ENCODE peak calls at places on chromosomes 1 and 21, in five cellular contexts. N is IMR-90, V is H9, L is trophoblast cell, M is neuronal stem cell. O is an unnamed sample.

GRCh38 chr1:45079533-45079932 is 67.5 kb downstream of the UROD start:
- DNase-seq in M (no peak), L (no peak), V (no peak), N (no peak), O (no peak)

GRCh38 chr21:42624936-42625335 is 28.5 kb upstream of the PDE9A start:
- DNase-seq in M (no peak), N (no peak), V (no peak), L (no peak), O (no peak)

GRCh38 chr1:20291621-20292020 is 946 bp downstream of the VWA5B1 start:
- DNase-seq in L (no peak), M (no peak), V (peak; percentile 55), N (no peak), O (no peak)

GRCh38 chr1:33966346-33967141 is 102.7 kb downstream of the HMGB4 start:
- DNase-seq in M (no peak), L (peak; percentile 69), N (peak; percentile 53), V (no peak), O (no peak)

GRCh38 chr1:24110642-24111263 is 1.2 kb downstream of the MYOM3 start:
- DNase-seq in L (no peak), M (no peak), V (no peak), N (no peak), O (no peak)

GRCh38 chr1:12035306-12035705 is 16.0 kb downstream of the MIIP start:
- DNase-seq in N (no peak), V (no peak), L (no peak), M (no peak), O (no peak)

GRCh38 chr1:83641206-83641658 is 357.7 kb downstream of the TTLL7 start:
- DNase-seq in L (no peak), M (no peak), N (no peak), V (peak; percentile 28), O (peak; percentile 11)

GRCh38 chr1:210373878-210374599 is 45.3 kb downstream of the HHAT start:
- DNase-seq in M (peak; percentile 79), N (peak; percentile 97), V (peak; percentile 91), L (peak; percentile 82), O (peak; percentile 100)

GRCh38 chr1:171627020-171627419 is 5.0 kb downstream of the MYOCOS start:
- DNase-seq in N (no peak), V (no peak), L (no peak), M (no peak), O (no peak)

GRCh38 chr1:24289937-24290595 is 29.1 kb upstream of the GRHL3 start:
- DNase-seq in L (no peak), M (no peak), V (no peak), N (peak; percentile 81), O (no peak)

GRCh38 chr1:217048104-217048707 is 325.0 kb upstream of the ESRRG start:
- DNase-seq in L (peak; percentile 28), N (no peak), M (no peak), V (peak; percentile 80), O (peak; percentile 82)

GRCh38 chr1:111952258-111952657 is 37.2 kb downstream of the KCND3 start:
- DNase-seq in V (no peak), N (no peak), L (peak; percentile 77), M (no peak), O (no peak)

GRCh38 chr1:16187748-16188401 is 24.6 kb downstream of the ARHGEF19 start:
- DNase-seq in V (peak; percentile 82), M (no peak), N (peak; percentile 89), L (peak; percentile 49), O (peak; percentile 79)

GRCh38 chr1:46524843-46525242 is 26.6 kb downstream of the KNCN start:
- DNase-seq in N (no peak), L (no peak), V (no peak), M (no peak), O (no peak)

GRCh38 chr21:41641821-41642368 is 125.0 kb downstream of the RIPK4 start:
- DNase-seq in L (peak; percentile 43), V (no peak), N (peak; percentile 94), M (no peak), O (peak; percentile 80)

GRCh38 chr1:238177351-238177750 is 286.6 kb upstream of the ZP4 start:
- DNase-seq in V (no peak), L (peak; percentile 94), M (no peak), N (no peak), O (peak; percentile 63)

GRCh38 chr1:213491468-213491867 is 440.4 kb downstream of the RPS6KC1 start:
- DNase-seq in L (no peak), M (no peak), N (no peak), V (no peak), O (no peak)

GRCh38 chr1:183968386-183968785 is 69.1 kb downstream of the COLGALT2 start:
- DNase-seq in V (no peak), M (no peak), N (no peak), L (no peak), O (no peak)

GRCh38 chr1:26607191-26607590 is 77.6 kb downstream of the RPS6KA1 start:
- DNase-seq in L (no peak), N (no peak), M (no peak), V (no peak), O (no peak)

GRCh38 chr1:24002664-24003063 is 22.5 kb upstream of the SRSF10 start:
- DNase-seq in V (no peak), L (no peak), M (no peak), N (no peak), O (no peak)

GRCh38 chr1:143651350-143651992 is 320.3 kb downstream of the FAM72C start:
- DNase-seq in M (no peak), N (no peak), L (no peak), V (no peak), O (no peak)

GRCh38 chr1:10679521-10680220 is 116.8 kb downstream of the CASZ1 start:
- DNase-seq in M (peak; percentile 82), N (peak; percentile 62), V (peak; percentile 91), L (peak; percentile 13), O (peak; percentile 97)

GRCh38 chr1:186208405-186209129 is 166.5 kb downstream of the TPR start:
- DNase-seq in N (peak; percentile 67), M (no peak), V (no peak), L (no peak), O (no peak)

GRCh38 chr1:65221638-65222421 is 73.8 kb downstream of the AK4 start:
- DNase-seq in L (no peak), M (no peak), N (no peak), V (no peak), O (no peak)

GRCh38 chr21:31426235-31426797 is 82.3 kb upstream of the TIAM1 start:
- DNase-seq in M (no peak), N (no peak), V (no peak), L (no peak), O (no peak)

GRCh38 chr1:230165526-230165925 is 98.5 kb downstream of the GALNT2 start:
- DNase-seq in V (peak; percentile 20), N (no peak), M (no peak), L (no peak), O (no peak)

GRCh38 chr1:195608883-195609282 is 999.4 kb downstream of the KCNT2 start:
- DNase-seq in V (no peak), L (peak; percentile 0), N (no peak), M (no peak), O (peak; percentile 32)

GRCh38 chr21:44947930-44948331 is 8.1 kb downstream of the SLX9 start:
- DNase-seq in M (no peak), V (no peak), N (no peak), L (no peak), O (no peak)
- H3K79me1 ChIP-seq in M (peaks cover 28% of the 10 kb centered on the region), V (peaks cover 1% of the 10 kb centered on the region), N (peaks cover 70% of the 10 kb centered on the region), L (peaks cover 3% of the 10 kb centered on the region), O (peaks cover 23% of the 10 kb centered on the region)

GRCh38 chr1:1551524-1552262 is 11.3 kb upstream of the TMEM240 start:
- DNase-seq in L (no peak), N (no peak), V (no peak), M (no peak), O (no peak)

GRCh38 chr1:1548591-1548990 is 8.2 kb upstream of the TMEM240 start:
- DNase-seq in M (no peak), N (no peak), V (no peak), L (no peak), O (peak; percentile 32)

GRCh38 chr1:1550591-1551432 is 10.4 kb upstream of the TMEM240 start:
- DNase-seq in N (peak; percentile 36), V (no peak), M (no peak), L (no peak), O (peak; percentile 72)

GRCh38 chr1:1552263-1552639 is 11.8 kb upstream of the TMEM240 start:
- DNase-seq in V (no peak), M (no peak), L (no peak), N (no peak), O (no peak)

DNA sequence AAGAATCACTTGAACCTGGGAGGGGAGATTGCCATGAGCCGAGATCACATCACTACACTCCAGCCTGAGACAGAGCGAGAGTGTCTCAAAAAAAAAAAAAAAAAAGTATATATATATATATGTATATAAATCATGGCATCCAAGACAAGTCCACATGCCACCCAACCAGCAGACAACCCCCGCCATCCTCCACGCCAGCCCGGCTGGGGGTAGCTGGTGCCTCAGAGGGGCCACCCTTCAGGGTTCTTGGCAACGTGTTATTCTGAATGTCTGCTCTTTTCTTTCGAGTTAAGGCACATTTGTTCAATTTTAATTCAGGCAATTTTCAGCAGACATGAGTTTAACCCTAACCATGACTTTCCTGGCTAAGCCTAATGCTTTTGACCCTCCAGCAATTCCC is 9.7 kb upstream of the TMEM240 start:
- DNase-seq in N (no peak), V (no peak), L (no peak), M (no peak), O (no peak)
- H3K9ac ChIP-seq in N (no peak overlapping the region), V (no peak overlapping the region), L (no peak overlapping the region), M (no peak overlapping the region), O (no peak overlapping the region)

GRCh38 chr1:117084231-117084630 is 24.1 kb downstream of the TTF2 start:
- DNase-seq in N (no peak), M (no peak), V (no peak), L (peak; percentile 53), O (no peak)

GRCh38 chr1:117093091-117093534 is 28.4 kb downstream of the TRIM45 start:
- DNase-seq in V (peak; percentile 50), N (peak; percentile 100), M (peak; percentile 23), L (peak; percentile 82), O (peak; percentile 90)

GRCh38 chr1:117092594-117092993 is 29.0 kb downstream of the TRIM45 start:
- DNase-seq in N (no peak), V (no peak), M (no peak), L (no peak), O (peak; percentile 8)

DNA sequence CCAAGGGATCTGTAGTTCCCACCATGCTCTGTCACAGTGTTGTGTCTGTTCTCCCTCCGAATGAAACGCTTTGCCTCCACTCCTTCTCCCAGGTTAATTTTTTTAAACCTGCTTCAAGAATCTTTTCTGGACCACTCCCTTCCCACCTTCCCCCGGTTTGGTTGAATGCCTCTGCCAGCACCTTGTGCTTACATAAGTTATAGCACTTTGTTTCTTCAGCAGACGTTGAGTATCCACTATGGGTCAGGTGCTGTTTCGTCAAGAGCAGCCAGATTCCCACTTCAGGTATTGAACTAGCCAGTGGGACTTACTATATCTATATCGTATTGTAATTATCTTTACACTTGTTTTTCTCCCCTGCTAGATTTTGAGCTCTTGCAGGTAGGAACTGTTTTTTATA is 27.6 kb downstream of the TTF2 start:
- DNase-seq in M (no peak), N (no peak), V (no peak), L (no peak), O (no peak)
- H3K79me1 ChIP-seq in M (no peaks in the 10 kb centered on the region), N (no peaks in the 10 kb centered on the region), V (no peaks in the 10 kb centered on the region), L (peaks cover 10% of the 10 kb centered on the region), O (no peaks in the 10 kb centered on the region)

DNA sequence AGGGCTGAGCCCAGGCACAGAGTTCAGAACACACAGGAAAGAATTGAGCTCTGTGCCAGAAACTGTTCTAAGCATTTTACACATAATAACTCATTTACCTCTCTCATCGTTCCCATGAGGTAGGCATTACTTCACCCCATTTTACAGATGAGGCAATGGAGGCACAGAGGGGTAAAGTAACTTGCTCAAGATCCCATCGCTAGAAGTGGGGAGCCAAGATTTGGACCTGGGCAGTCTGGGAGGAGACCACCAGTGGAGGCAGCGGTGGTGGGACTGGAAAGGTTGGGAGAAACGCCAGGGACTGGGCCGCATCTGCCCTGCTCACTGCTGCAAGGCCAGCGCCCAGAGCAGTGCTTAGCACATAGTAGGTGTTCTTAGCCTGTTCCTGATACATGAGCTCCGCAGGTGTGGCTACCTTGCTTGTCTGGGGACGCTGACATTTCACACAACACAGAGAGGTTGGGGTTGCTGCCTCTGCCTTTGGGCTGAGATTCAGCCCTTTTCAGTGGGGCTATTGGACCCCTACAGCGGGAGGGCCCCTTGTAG is 27.8 kb upstream of the EPS8L3 start:
- DNase-seq in M (no peak), N (no peak), V (peak; percentile 26), L (no peak), O (no peak)
- H3K9ac ChIP-seq in M (no peak overlapping the region), N (peak overlapping the region; percentile 44), V (no peak overlapping the region), L (no peak overlapping the region), O (peak overlapping the region; percentile 54)